ENCODE peak calls at places on chromosome 11, in nine cellular contexts. P is MCF 10A, F is astrocyte of the spinal cord, Y is nephron progenitor cell, K is endothelial cell, I is astrocyte of the cerebellum, L is body of pancreas, U is tibial nerve, C is Peyer's patch. S is an unnamed sample.

GRCh38 chr11:1509626-1510255 is 23.2 kb upstream of the MOB2 start:
- DNase-seq in P (no peak), F (no peak), Y (no peak), K (no peak), I (no peak), L (no peak), U (no peak), C (no peak), S (no peak)

GRCh38 chr11:93857413-93858185 is 7.2 kb upstream of the VSTM5 start:
- DNase-seq in P (no peak), F (peak; percentile 40), Y (no peak), K (no peak), I (peak; percentile 28), L (no peak), U (peak; percentile 18), C (no peak), S (no peak)

GRCh38 chr11:60847906-60848305 is 6.0 kb downstream of the CCDC86 start:
- DNase-seq in P (no peak), F (no peak), Y (no peak), K (no peak), I (no peak), L (no peak), U (no peak), C (no peak), S (no peak)

GRCh38 chr11:76237914-76238313 is 31.6 kb upstream of the WNT11 start:
- DNase-seq in P (peak; percentile 38), F (no peak), Y (no peak), K (no peak), I (no peak), L (no peak), U (no peak), C (no peak), S (no peak)

GRCh38 chr11:118136826-118137225 is 15.8 kb downstream of the SCN4B start:
- DNase-seq in P (no peak), F (no peak), Y (no peak), K (no peak), I (no peak), L (no peak), U (no peak), C (no peak), S (no peak)

GRCh38 chr11:57585301-57585700 is 12.2 kb upstream of the SERPING1 start:
- DNase-seq in P (no peak), F (no peak), Y (no peak), K (no peak), I (no peak), L (no peak), U (no peak), C (no peak), S (no peak)

GRCh38 chr11:89608234-89608966 is 101.7 kb upstream of the TRIM77 start:
- DNase-seq in P (no peak), F (no peak), Y (no peak), K (no peak), I (no peak), L (no peak), U (no peak), C (no peak), S (no peak)

GRCh38 chr11:76510060-76511047 is 65.5 kb downstream of the EMSY start:
- DNase-seq in P (no peak), F (peak; percentile 63), Y (no peak), K (no peak), I (peak; percentile 85), L (no peak), U (no peak), C (no peak), S (no peak)

GRCh38 chr11:9529333-9529648 is 44.2 kb upstream of the WEE1 start:
- DNase-seq in P (no peak), F (no peak), Y (no peak), K (no peak), I (no peak), L (peak; percentile 20), U (no peak), C (peak; percentile 63), S (no peak)

GRCh38 chr11:76859708-76860233 is 947 bp upstream of the ACER3 start:
- DNase-seq in P (no peak), F (no peak), Y (no peak), K (no peak), I (no peak), L (no peak), U (no peak), C (no peak), S (no peak)

GRCh38 chr11:114058026-114058706 is 1.3 kb upstream of the ZBTB16 start:
- DNase-seq in P (no peak), F (peak; percentile 27), Y (peak; percentile 38), K (no peak), I (no peak), L (peak; percentile 45), U (no peak), C (no peak), S (no peak)

GRCh38 chr11:50394017-50394416 is 361.3 kb downstream of the OR4C45 start:
- DNase-seq in P (no peak), F (no peak), Y (no peak), K (no peak), I (no peak), L (no peak), U (no peak), C (no peak), S (no peak)

GRCh38 chr11:504053-504993 is 2.7 kb downstream of the RNH1 start:
- DNase-seq in P (peak; percentile 73), F (peak; percentile 17), Y (no peak), K (no peak), I (no peak), L (no peak), U (peak; percentile 48), C (no peak), S (no peak)

GRCh38 chr11:105148241-105148640 is 8.7 kb upstream of the CARD18 start:
- DNase-seq in P (peak; percentile 3), F (no peak), Y (no peak), K (no peak), I (peak; percentile 8), L (no peak), U (no peak), C (no peak), S (no peak)

GRCh38 chr11:58192229-58192628 is 3.4 kb downstream of the OR9Q2 start:
- DNase-seq in P (no peak), F (no peak), Y (no peak), K (no peak), I (no peak), L (no peak), U (no peak), C (peak; percentile 50), S (no peak)

GRCh38 chr11:116461789-116462188 is 311.0 kb downstream of the BUD13 start:
- DNase-seq in P (no peak), F (no peak), Y (peak; percentile 26), K (no peak), I (no peak), L (no peak), U (no peak), C (no peak), S (no peak)

GRCh38 chr11:16809901-16810668 is 71.6 kb downstream of the C11orf58 start:
- DNase-seq in P (peak; percentile 68), F (peak; percentile 81), Y (no peak), K (no peak), I (peak; percentile 43), L (peak; percentile 70), U (no peak), C (no peak), S (no peak)

GRCh38 chr11:126113515-126113957 is 50.9 kb upstream of the CDON start:
- DNase-seq in P (peak; percentile 94), F (peak; percentile 86), Y (no peak), K (no peak), I (peak; percentile 70), L (peak; percentile 98), U (peak; percentile 68), C (peak; percentile 89), S (no peak)

DNA sequence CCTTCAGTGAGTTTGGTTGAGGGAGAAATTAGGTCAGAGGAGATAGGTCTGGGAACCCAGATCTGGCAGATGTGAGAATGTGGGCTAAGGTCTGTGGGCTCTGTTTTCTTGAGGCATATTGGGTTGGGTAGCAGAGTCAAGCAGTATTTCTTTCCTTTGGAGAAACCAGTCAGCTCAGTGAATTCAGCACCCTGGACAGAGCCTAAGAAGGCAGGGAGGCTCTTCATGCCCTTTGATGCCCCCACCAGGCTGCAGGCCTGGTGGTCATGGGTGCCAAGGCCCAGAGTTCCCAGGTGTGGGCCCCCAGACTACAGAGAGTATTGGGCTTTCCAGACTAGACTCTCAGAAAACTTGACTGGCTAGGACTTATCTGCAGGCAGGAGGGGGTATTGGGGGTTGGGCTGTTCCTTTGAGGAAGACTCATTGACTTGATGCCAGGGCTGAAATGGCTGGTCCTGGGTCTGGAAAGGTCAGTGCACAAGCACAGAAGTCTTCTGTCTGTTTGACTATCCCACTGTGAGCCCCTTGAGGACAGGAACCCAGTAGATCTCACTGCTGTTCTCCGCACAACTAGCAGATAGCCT is 45.3 kb upstream of the NECTIN1 start:
- DNase-seq in P (peak; percentile 62), F (no peak), Y (peak; percentile 81), K (peak; percentile 63), I (peak; percentile 15), L (peak; percentile 10), U (no peak), C (no peak), S (no peak)
- TF ChIP-seq CTCF in P (no peak), F (no peak), Y (no peak), K (no peak), I (no peak), L (no peak), U (no peak), C (no peak), S (no peak)

GRCh38 chr11:11247576-11247975 is 105.5 kb downstream of the CSNK2A3 start:
- DNase-seq in P (no peak), F (no peak), Y (no peak), K (no peak), I (no peak), L (no peak), U (no peak), C (no peak), S (no peak)
- TF ChIP-seq CTCF in P (no peak), F (no peak), Y (no peak), K (no peak), I (no peak), L (no peak), U (no peak), C (no peak), S (no peak)

DNA sequence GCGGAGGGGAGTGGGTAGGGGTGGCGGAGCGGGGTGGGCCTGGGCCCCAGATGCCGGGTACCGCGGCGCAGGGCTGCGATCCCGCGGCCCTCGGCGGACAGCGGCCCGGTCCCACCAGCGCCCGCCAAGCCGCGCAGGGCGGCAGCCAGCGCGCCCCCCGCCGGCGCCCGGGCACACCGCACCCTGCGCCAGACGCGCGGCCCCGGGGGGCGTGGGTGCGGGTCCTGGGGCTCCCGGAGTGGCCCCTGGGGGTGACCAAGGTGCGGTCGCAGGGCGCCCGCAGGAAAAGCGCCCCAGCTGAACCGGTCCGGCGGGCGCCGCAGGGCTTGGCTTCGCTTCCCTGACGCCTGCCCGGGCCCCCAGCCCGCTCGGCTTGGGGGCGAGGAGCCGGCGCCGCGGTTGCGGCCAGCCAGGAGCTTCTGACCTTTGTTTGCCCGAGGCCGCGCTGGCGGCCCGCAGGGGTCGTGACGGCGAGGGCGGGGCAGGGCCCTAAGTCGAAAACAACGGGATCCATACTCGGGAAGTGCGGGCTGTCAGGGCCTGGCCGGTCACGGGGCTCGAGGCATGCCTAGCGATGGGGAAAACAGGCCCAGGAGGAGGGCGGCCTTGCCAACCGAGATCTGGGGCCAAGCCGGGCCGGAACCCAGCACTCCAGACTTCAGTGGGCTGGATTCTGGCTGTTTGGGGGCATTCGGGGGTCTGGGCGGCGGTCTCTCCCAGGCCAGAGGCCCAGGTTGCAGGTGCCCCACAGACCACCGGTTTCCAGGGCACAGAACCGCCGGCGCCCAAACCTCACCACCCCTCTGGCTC is 581 bp upstream of the AP5B1 start:
- DNase-seq in P (no peak), F (no peak), Y (peak; percentile 45), K (peak; percentile 50), I (no peak), L (no peak), U (no peak), C (peak; percentile 60), S (peak; percentile 41)
- TF ChIP-seq CTCF in P (peak; percentile 10), F (no peak), Y (no peak), K (peak; percentile 44), I (peak; percentile 4), L (no peak), U (peak; percentile 72), C (peak; percentile 45), S (peak; percentile 36)

GRCh38 chr11:18379201-18379600 is 15.2 kb upstream of the LDHA start:
- DNase-seq in P (no peak), F (no peak), Y (no peak), K (no peak), I (no peak), L (peak; percentile 32), U (no peak), C (no peak), S (no peak)
- TF ChIP-seq CTCF in P (no peak), F (no peak), Y (no peak), K (no peak), I (no peak), L (no peak), U (no peak), C (no peak), S (no peak)